ENCODE peak calls at places on chromosomes 7 and 10, in five cellular contexts. H, X, J, F and I are unnamed samples.

GRCh38 chr7:106613861-106614560 is 46.9 kb downstream of the CCDC71L start:
- DNase-seq in H (no peak), X (no peak), J (no peak), F (no peak), I (no peak)

GRCh38 chr10:44952779-44953231 is 6.8 kb upstream of the RASSF4 start:
- DNase-seq in H (no peak), X (no peak), J (no peak), F (no peak), I (no peak)

GRCh38 chr7:108235451-108236061 is 105.4 kb upstream of the LAMB4 start:
- DNase-seq in H (no peak), X (no peak), J (no peak), F (no peak), I (no peak)

GRCh38 chr7:111855161-111855841 is 293.0 kb upstream of the IMMP2L start:
- DNase-seq in H (peak), X (no peak), J (no peak), F (no peak), I (no peak)

GRCh38 chr10:96949039-96949683 is 117.1 kb downstream of the LCOR start:
- DNase-seq in H (no peak), X (no peak), J (no peak), F (no peak), I (no peak)

GRCh38 chr7:115230882-115231508 is 309.1 kb downstream of the MDFIC start:
- DNase-seq in H (peak), X (no peak), J (no peak), F (no peak), I (peak)

GRCh38 chr7:85734823-85735222 is 548.0 kb upstream of the SEMA3D start:
- DNase-seq in H (no peak), X (no peak), J (no peak), F (no peak), I (no peak)

GRCh38 chr10:15200626-15201025 is 32.1 kb upstream of the NMT2 start:
- DNase-seq in H (no peak), X (no peak), J (no peak), F (no peak), I (no peak)

GRCh38 chr10:70763567-70763966 is 21.6 kb downstream of the TBATA start:
- DNase-seq in H (no peak), X (no peak), J (no peak), F (no peak), I (no peak)

GRCh38 chr7:101687081-101687480 is 58.0 kb upstream of the MYL10 start:
- DNase-seq in H (no peak), X (no peak), J (no peak), F (no peak), I (no peak)

GRCh38 chr7:12683678-12684077 is 3.8 kb upstream of the ARL4A start:
- DNase-seq in H (no peak), X (no peak), J (no peak), F (no peak), I (no peak)

GRCh38 chr10:132665946-132666732 is 119.8 kb downstream of the NKX6-2 start:
- DNase-seq in H (peak), X (no peak), J (no peak), F (no peak), I (no peak)